ENCODE peak calls at places on chromosomes 5 and 9, in five cellular contexts. W, P, L, K and Y are unnamed samples.

GRCh38 chr9:68983797-68984419 is 30.0 kb downstream of the PRKACG start:
- DNase-seq in W (no peak), P (no peak), L (no peak), K (no peak), Y (no peak)

GRCh38 chr5:161847896-161848510 is at the start of gene GABRA1:
- DNase-seq in W (no peak), P (no peak), L (no peak), K (no peak), Y (no peak)

GRCh38 chr9:34203275-34204010 is 24.6 kb downstream of the UBAP1 start:
- DNase-seq in W (no peak), P (no peak), L (no peak), K (no peak), Y (no peak)

GRCh38 chr5:175654346-175654745 is 3.5 kb upstream of the HRH2 start:
- DNase-seq in W (no peak), P (no peak), L (no peak), K (no peak), Y (no peak)

GRCh38 chr9:126684345-126684744 is 70.6 kb downstream of the LMX1B start:
- DNase-seq in W (no peak), P (no peak), L (no peak), K (no peak), Y (no peak)

GRCh38 chr5:77990020-77990419 is 213.9 kb upstream of the TBCA start:
- DNase-seq in W (no peak), P (no peak), L (no peak), K (no peak), Y (no peak)

GRCh38 chr5:132673939-132674630 is at the start of gene IL4:
- DNase-seq in W (no peak), P (no peak), L (no peak), K (peak), Y (no peak)

GRCh38 chr9:35035851-35036701 is 36.3 kb downstream of the VCP start:
- DNase-seq in W (no peak), P (no peak), L (no peak), K (peak), Y (peak)

GRCh38 chr9:83013867-83014605 is 48.9 kb downstream of the RASEF start:
- DNase-seq in W (no peak), P (no peak), L (no peak), K (no peak), Y (no peak)

GRCh38 chr5:111134080-111134479 is 41.9 kb downstream of the WDR36 start:
- DNase-seq in W (peak), P (no peak), L (no peak), K (no peak), Y (no peak)